ENCODE peak calls at places on chromosomes 13 and 19, in seven cellular contexts. K, H, X, W, N, L and J are unnamed samples.

GRCh38 chr13:21672811-21673591 is 2.1 kb downstream of the FGF9 start:
- DNase-seq in K (no peak), H (no peak), X (no peak), W (no peak), N (no peak), L (no peak), J (no peak)

GRCh38 chr19:11377756-11378155 is 3.3 kb downstream of the SWSAP1 start:
- DNase-seq in K (no peak), H (no peak), X (no peak), W (no peak), N (no peak), L (no peak), J (no peak)

GRCh38 chr13:40352807-40353562 is 313.5 kb downstream of the FOXO1 start:
- DNase-seq in K (no peak), H (no peak), X (no peak), W (no peak), N (no peak), L (no peak), J (no peak)

GRCh38 chr19:57719424-57719823 is 8.0 kb downstream of the ZNF671 start:
- DNase-seq in K (no peak), H (no peak), X (no peak), W (no peak), N (no peak), L (no peak), J (no peak)

GRCh38 chr13:113046883-113047244 is 58.7 kb upstream of the F7 start:
- DNase-seq in K (no peak), H (no peak), X (no peak), W (no peak), N (no peak), L (no peak), J (no peak)

GRCh38 chr13:44843403-44843802 is 145.9 kb downstream of the NUFIP1 start:
- DNase-seq in K (no peak), H (no peak), X (no peak), W (no peak), N (no peak), L (no peak), J (no peak)

GRCh38 chr19:43768273-43769050 is 12.3 kb downstream of the KCNN4 start:
- DNase-seq in K (peak), H (peak), X (no peak), W (no peak), N (no peak), L (no peak), J (no peak)

GRCh38 chr19:19269952-19270694 is 3.0 kb downstream of the TM6SF2 start:
- DNase-seq in K (no peak), H (no peak), X (no peak), W (no peak), N (no peak), L (no peak), J (no peak)

GRCh38 chr19:49499030-49499670 is 2.9 kb downstream of the RPS11 start:
- DNase-seq in K (no peak), H (no peak), X (no peak), W (no peak), N (no peak), L (no peak), J (no peak)

GRCh38 chr13:23447927-23448326 is 14.4 kb upstream of the SACS start:
- DNase-seq in K (no peak), H (no peak), X (no peak), W (no peak), N (no peak), L (no peak), J (no peak)

GRCh38 chr19:2967972-2968371 is 9.4 kb upstream of the TLE6 start:
- DNase-seq in K (no peak), H (no peak), X (no peak), W (no peak), N (no peak), L (no peak), J (no peak)

GRCh38 chr13:112248909-112249592 is 127.1 kb upstream of the SPACA7 start:
- DNase-seq in K (no peak), H (no peak), X (no peak), W (no peak), N (no peak), L (no peak), J (no peak)

GRCh38 chr19:33509774-33510173 is 11.8 kb downstream of the PEPD start:
- DNase-seq in K (no peak), H (peak), X (peak), W (no peak), N (no peak), L (no peak), J (no peak)

GRCh38 chr13:24251525-24251924 is 57.9 kb upstream of the C1QTNF9 start:
- DNase-seq in K (no peak), H (no peak), X (no peak), W (no peak), N (no peak), L (no peak), J (no peak)

GRCh38 chr19:12913871-12914690 is 5.0 kb downstream of the SYCE2 start:
- DNase-seq in K (no peak), H (no peak), X (no peak), W (no peak), N (no peak), L (no peak), J (no peak)

GRCh38 chr19:50419580-50420035 is 870 bp downstream of the SPIB start:
- DNase-seq in K (no peak), H (no peak), X (no peak), W (no peak), N (no peak), L (no peak), J (no peak)

GRCh38 chr19:45187421-45188100 is 9.0 kb downstream of the BLOC1S3 start:
- DNase-seq in K (no peak), H (no peak), X (no peak), W (no peak), N (peak), L (no peak), J (no peak)

GRCh38 chr13:96020941-96021340 is 32.3 kb downstream of the UGGT2 start:
- DNase-seq in K (no peak), H (no peak), X (no peak), W (no peak), N (no peak), L (no peak), J (no peak)

GRCh38 chr13:73602295-73602694 is 531.9 kb downstream of the KLF12 start:
- DNase-seq in K (no peak), H (no peak), X (no peak), W (no peak), N (peak), L (no peak), J (no peak)

GRCh38 chr13:79987323-79987722 is 353.6 kb downstream of the SPRY2 start:
- DNase-seq in K (no peak), H (no peak), X (no peak), W (no peak), N (no peak), L (no peak), J (peak)

GRCh38 chr19:47730521-47730889 is 14.8 kb upstream of the NOP53 start:
- DNase-seq in K (no peak), H (no peak), X (no peak), W (no peak), N (no peak), L (no peak), J (no peak)

GRCh38 chr19:47726467-47726866 is 13.2 kb downstream of the EHD2 start:
- DNase-seq in K (no peak), H (no peak), X (no peak), W (no peak), N (no peak), L (no peak), J (no peak)

GRCh38 chr19:47730910-47731309 is 14.4 kb upstream of the NOP53 start:
- DNase-seq in K (no peak), H (no peak), X (no peak), W (no peak), N (no peak), L (no peak), J (no peak)

GRCh38 chr19:47729468-47729798 is 15.9 kb upstream of the NOP53 start:
- DNase-seq in K (peak), H (peak), X (peak), W (peak), N (peak), L (peak), J (peak)

DNA sequence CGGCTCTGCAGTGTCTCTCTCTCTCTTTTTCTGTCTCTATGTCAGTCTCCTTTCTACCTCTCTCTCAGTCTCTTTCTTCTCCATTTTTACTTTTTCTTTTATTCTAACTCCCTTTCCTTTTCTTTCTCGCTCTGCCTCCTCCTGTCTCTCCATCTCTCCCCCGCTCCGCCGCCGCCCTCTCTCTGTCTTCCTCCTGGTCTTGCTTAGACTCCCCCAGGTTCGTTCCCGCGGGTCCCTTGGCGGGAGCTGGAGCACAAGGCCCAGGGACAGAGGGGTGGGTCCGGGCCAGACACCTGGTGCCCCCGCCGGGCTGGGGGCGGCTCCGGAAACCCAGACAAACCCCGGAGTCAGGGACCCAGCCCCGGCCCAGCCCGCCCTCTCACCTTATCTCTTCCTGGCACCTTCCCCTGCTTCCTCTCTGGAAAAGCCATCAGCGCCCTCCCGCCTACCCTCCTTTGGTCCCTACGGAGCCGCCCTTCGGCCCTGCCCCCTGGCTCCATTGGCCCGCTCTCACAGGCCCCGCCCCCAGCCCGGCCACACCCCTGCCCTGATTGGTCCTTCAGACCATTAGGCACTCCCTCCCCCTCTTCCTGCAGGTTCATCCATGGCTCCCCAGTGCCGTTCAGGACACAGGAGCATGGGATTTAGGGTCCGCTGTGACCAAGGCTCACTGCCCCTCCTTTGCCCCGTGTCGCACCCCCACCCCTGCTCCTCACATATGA is 15.4 kb upstream of the NOP53 start:
- DNase-seq in K (peak), H (peak), X (peak), W (peak), N (peak), L (peak), J (no peak)
- H3K27ac ChIP-seq in K (peak), H (peak), X (peak), W (peak), N (peak), L (peak), J (peak)

DNA sequence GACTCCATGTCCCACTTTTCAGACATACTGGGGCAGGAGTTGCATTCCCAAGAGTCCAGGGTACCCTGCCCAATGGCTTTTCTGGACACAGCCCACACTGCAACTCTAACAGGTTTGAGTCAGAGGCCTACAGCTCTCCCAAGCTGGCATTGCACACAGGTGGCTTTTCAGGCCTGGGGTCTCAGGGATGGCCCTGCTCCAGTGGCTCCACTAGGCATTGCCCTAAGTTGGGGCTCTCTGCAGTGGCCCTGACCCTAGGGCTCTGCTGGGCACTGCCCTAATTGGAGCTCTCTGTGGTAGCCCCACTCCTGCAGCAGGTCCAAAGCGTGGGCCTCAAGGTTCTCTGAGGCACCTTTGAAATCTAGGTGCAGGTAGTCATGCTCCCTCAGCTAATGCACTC is 408.8 kb downstream of the SUCLA2 start:
- DNase-seq in K (no peak), H (no peak), X (no peak), W (no peak), N (no peak), L (no peak), J (no peak)
- H3K27ac ChIP-seq in K (no peak), H (no peak), X (no peak), W (no peak), N (no peak), L (no peak), J (no peak)

DNA sequence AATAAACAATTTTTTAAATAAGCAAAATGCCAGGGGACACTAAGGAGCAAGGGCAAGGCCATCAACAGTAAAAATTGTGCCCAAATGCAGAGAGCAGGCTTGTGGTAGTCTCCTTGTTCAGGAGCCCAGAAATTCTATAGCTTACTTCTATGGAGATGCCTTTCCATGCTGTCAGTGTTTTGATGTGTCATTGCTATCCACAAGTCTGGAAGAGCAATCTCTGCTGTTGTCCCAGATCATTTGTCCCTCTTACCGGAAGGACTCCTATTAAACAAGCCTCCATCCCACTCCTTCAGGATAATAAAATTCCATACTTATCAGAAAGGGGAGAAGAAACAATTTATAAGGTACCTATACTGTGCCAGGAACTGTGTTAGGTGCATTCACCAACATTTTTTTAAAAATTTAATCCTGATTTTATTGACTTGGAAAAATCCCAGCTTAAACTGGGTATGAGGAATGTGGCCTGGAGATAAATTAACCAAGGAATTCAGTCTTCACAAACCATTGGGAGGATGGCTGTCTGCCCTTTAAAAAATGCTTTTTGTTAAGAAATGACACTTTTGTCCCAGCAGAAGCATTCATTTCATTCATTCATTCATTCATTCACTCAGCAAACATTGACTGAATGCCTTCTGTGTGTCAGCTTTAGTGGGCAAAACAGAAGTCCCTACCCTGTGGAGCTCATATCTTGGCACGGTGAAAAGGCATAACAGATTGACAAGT is 26.8 kb upstream of the CYSLTR2 start:
- DNase-seq in K (no peak), H (no peak), X (no peak), W (no peak), N (no peak), L (no peak), J (no peak)
- H3K27ac ChIP-seq in K (no peak), H (no peak), X (no peak), W (peak), N (no peak), L (peak), J (no peak)

DNA sequence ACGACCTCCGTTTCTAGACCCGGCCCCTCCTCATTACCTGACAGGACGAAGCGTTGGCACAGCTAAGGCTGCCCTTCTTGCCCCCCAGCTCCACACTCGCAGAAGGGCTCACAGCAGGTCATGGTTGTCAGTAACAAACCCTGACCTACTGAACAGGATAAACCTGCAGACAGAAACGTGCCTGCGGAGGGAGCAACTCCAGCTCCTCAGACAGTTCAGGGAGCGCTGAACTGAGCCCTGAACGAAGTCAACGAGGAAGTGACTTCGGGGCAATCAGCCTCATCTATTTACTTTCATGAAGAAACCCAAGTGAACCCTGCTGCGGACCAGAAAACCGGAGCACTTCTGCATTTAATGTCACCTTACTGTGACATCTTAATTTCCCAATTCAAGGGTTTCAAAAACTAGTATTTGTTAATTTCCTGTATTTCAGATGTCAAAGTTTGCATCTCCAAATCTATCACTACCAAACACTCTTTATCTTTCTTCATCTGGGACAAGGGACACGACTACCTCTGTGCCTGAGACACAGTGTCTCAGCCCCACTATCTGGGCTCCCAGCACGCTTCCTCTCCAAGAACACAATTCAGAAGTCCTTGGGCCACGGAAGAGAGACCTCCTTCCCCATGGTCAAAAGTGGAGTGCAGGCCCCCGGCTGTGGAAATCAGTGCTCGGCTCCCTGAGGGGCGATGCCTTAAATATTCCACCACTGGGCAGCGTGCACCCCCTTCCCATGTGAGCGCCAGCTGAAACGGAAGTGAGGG is 40.2 kb downstream of the CARS2 start:
- DNase-seq in K (no peak), H (no peak), X (no peak), W (no peak), N (no peak), L (no peak), J (no peak)
- H3K27ac ChIP-seq in K (peak), H (peak), X (no peak), W (no peak), N (no peak), L (no peak), J (no peak)

GRCh38 chr19:4473708-4474503 is 1.8 kb downstream of the HDGFL2 start:
- DNase-seq in K (no peak), H (no peak), X (no peak), W (no peak), N (peak), L (no peak), J (no peak)
- H3K27ac ChIP-seq in K (no peak), H (no peak), X (no peak), W (no peak), N (peak), L (no peak), J (no peak)

DNA sequence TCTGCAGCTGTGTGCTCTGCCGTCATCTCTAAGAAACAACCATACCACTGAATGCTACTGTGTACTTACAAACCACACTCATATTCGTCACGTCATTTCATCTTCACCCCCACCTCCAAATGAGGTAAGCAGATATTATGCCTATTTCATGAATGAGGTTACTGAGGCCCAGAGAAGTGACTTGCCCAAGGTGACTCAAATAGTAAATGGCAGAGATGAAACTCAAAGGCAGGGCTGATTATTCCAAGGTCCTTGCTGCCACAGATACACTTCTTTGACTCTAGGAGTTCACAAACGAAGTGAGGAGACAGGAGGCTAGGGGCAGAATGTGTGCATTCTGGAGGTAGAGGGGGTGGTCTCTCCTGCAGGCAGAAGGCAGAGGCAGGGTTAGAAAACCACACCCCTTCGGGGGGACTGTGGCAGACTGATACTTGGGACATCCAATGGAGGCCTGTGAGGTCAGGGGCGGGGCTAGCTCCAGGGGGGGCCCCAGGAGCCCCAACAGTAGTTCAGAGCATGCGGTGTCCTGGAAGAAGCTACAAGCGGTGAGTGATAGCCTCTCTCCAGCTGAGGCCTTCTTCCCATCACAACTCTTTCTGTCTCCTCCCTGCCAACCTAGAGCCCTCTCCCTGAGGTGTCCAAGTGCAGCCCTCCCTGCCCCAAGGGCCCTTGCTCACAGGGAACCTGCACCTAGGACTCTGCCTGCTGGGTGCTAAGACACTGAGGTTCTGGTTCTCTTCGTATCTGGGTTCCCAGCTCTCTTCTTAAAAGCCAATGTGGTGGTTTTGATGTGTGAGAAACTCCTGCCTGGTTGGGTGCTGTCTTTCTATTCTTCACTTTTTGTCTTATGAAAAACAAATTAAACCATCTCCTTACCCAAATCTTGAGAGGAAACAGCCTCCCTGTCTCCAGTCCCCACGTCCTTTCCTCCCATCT is 4.6 kb upstream of the KMT2B start:
- DNase-seq in K (no peak), H (no peak), X (no peak), W (no peak), N (no peak), L (no peak), J (no peak)
- H3K27ac ChIP-seq in K (no peak), H (peak), X (no peak), W (no peak), N (no peak), L (no peak), J (no peak)

DNA sequence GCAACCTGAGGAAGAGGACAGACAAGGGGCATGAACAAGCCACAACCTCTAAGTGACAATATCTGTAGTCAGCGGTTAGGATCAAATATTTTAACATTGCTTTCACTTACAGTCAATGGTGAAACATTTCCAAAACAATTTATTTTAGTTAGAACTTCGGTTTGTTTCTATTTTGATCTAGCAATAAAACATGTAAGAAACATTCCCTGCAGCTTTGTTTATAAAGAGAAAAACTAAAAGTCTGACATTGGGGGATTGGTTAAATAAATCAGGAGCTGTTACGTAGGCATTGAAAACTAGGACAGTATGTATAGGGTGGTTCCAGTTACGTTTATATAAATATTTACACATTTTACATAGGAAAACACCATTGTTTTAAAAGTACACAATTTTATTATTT is 3.4 kb downstream of the URI1 start:
- DNase-seq in K (no peak), H (no peak), X (no peak), W (no peak), N (no peak), L (no peak), J (no peak)
- H3K27ac ChIP-seq in K (no peak), H (peak), X (no peak), W (no peak), N (no peak), L (no peak), J (no peak)